ENCODE peak calls at places on chromosomes 2 and 18, in four cellular contexts. One of them, this sample, is unnamed.

GRCh38 chr2:159140070-159140774 is 146.3 kb downstream of the WDSUB1 start:
- DNase-seq in Calu3: no peak
- DNase-seq in natural killer cell: no peak
- DNase-seq in HFF-Myc: peak; percentile 76
- DNase-seq in this sample: no peak

GRCh38 chr2:156908825-156909224 is 348.7 kb upstream of the GALNT5 start:
- DNase-seq in Calu3: no peak
- DNase-seq in natural killer cell: no peak
- DNase-seq in HFF-Myc: no peak
- DNase-seq in this sample: no peak

GRCh38 chr2:52964916-52965530 is 802.6 kb upstream of the CHAC2 start:
- DNase-seq in Calu3: no peak
- DNase-seq in natural killer cell: no peak
- DNase-seq in HFF-Myc: no peak
- DNase-seq in this sample: no peak

GRCh38 chr18:24398515-24398914 is 891 bp upstream of the OSBPL1A start:
- DNase-seq in Calu3: peak; percentile 7
- DNase-seq in natural killer cell: no peak
- DNase-seq in HFF-Myc: no peak
- DNase-seq in this sample: no peak

GRCh38 chr18:40904295-40904694 is 1050.7 kb upstream of the PIK3C3 start:
- DNase-seq in Calu3: no peak
- DNase-seq in natural killer cell: no peak
- DNase-seq in HFF-Myc: no peak
- DNase-seq in this sample: no peak

GRCh38 chr2:143706297-143706696 is 577.1 kb downstream of the ARHGAP15 start:
- DNase-seq in Calu3: no peak
- DNase-seq in natural killer cell: no peak
- DNase-seq in HFF-Myc: no peak
- DNase-seq in this sample: no peak

GRCh38 chr2:239445771-239446524 is 45.1 kb upstream of the HDAC4 start:
- DNase-seq in Calu3: no peak
- DNase-seq in natural killer cell: no peak
- DNase-seq in HFF-Myc: no peak
- DNase-seq in this sample: no peak

GRCh38 chr2:14941151-14941631 is 308.7 kb downstream of the LRATD1 start:
- DNase-seq in Calu3: no peak
- DNase-seq in natural killer cell: no peak
- DNase-seq in HFF-Myc: no peak
- DNase-seq in this sample: no peak

GRCh38 chr2:36266536-36267121 is 88.9 kb upstream of the CRIM1 start:
- DNase-seq in Calu3: no peak
- DNase-seq in natural killer cell: no peak
- DNase-seq in HFF-Myc: no peak
- DNase-seq in this sample: no peak

GRCh38 chr18:74023220-74023619 is 124.4 kb downstream of the FBXO15 start:
- DNase-seq in Calu3: no peak
- DNase-seq in natural killer cell: no peak
- DNase-seq in HFF-Myc: no peak
- DNase-seq in this sample: no peak

GRCh38 chr2:27901219-27901618 is 10.7 kb downstream of the BABAM2 start:
- DNase-seq in Calu3: no peak
- DNase-seq in natural killer cell: no peak
- DNase-seq in HFF-Myc: no peak
- DNase-seq in this sample: no peak

GRCh38 chr2:228786932-228787331 is 484.2 kb downstream of the PID1 start:
- DNase-seq in Calu3: no peak
- DNase-seq in natural killer cell: no peak
- DNase-seq in HFF-Myc: no peak
- DNase-seq in this sample: no peak

GRCh38 chr2:54773838-54774237 is 50.4 kb downstream of the EML6 start:
- DNase-seq in Calu3: no peak
- DNase-seq in natural killer cell: no peak
- DNase-seq in HFF-Myc: no peak
- DNase-seq in this sample: no peak

GRCh38 chr2:3189076-3189591 is 188.5 kb downstream of the EIPR1 start:
- DNase-seq in Calu3: no peak
- DNase-seq in natural killer cell: no peak
- DNase-seq in HFF-Myc: no peak
- DNase-seq in this sample: no peak

GRCh38 chr18:28831908-28832307 is 655.0 kb upstream of the CDH2 start:
- DNase-seq in Calu3: no peak
- DNase-seq in natural killer cell: no peak
- DNase-seq in HFF-Myc: no peak
- DNase-seq in this sample: no peak

GRCh38 chr18:7415081-7415894 is 151.8 kb upstream of the PTPRM start:
- DNase-seq in Calu3: no peak
- DNase-seq in natural killer cell: no peak
- DNase-seq in HFF-Myc: no peak
- DNase-seq in this sample: no peak

GRCh38 chr2:44748-45341 is 1.5 kb downstream of the FAM110C start:
- DNase-seq in Calu3: peak; percentile 64
- DNase-seq in natural killer cell: no peak
- DNase-seq in HFF-Myc: no peak
- DNase-seq in this sample: no peak

GRCh38 chr2:217064234-217065103 is 204.6 kb upstream of the TNP1 start:
- DNase-seq in Calu3: no peak
- DNase-seq in natural killer cell: no peak
- DNase-seq in HFF-Myc: no peak
- DNase-seq in this sample: no peak

GRCh38 chr18:75200071-75200470 is 8.9 kb downstream of the PTGR3 start:
- DNase-seq in Calu3: no peak
- DNase-seq in natural killer cell: no peak
- DNase-seq in HFF-Myc: no peak
- DNase-seq in this sample: no peak

GRCh38 chr18:10453261-10453884 is 1.1 kb upstream of the APCDD1 start:
- DNase-seq in Calu3: no peak
- DNase-seq in natural killer cell: no peak
- DNase-seq in HFF-Myc: no peak
- DNase-seq in this sample: no peak

GRCh38 chr2:57894353-57894752 is 152.3 kb upstream of the VRK2 start:
- DNase-seq in Calu3: no peak
- DNase-seq in natural killer cell: no peak
- DNase-seq in HFF-Myc: no peak
- DNase-seq in this sample: no peak

GRCh38 chr2:45072862-45073237 is 63.6 kb upstream of the SIX2 start:
- DNase-seq in Calu3: no peak
- DNase-seq in natural killer cell: no peak
- DNase-seq in HFF-Myc: no peak
- DNase-seq in this sample: peak; percentile 43

GRCh38 chr2:23243258-23243657 is 141.7 kb upstream of the KLHL29 start:
- DNase-seq in Calu3: no peak
- DNase-seq in natural killer cell: no peak
- DNase-seq in HFF-Myc: no peak
- DNase-seq in this sample: no peak

GRCh38 chr18:12376718-12377555 is at the start of gene AFG3L2:
- DNase-seq in Calu3: peak; percentile 100
- DNase-seq in natural killer cell: peak; percentile 100
- DNase-seq in HFF-Myc: peak; percentile 91
- DNase-seq in this sample: peak; percentile 100

GRCh38 chr2:217902281-217903141 is 100.3 kb downstream of the TNS1 start:
- DNase-seq in Calu3: peak; percentile 11
- DNase-seq in natural killer cell: no peak
- DNase-seq in HFF-Myc: no peak
- DNase-seq in this sample: no peak

GRCh38 chr2:171985076-171985475 is 14.7 kb upstream of the METAP1D start:
- DNase-seq in Calu3: no peak
- DNase-seq in natural killer cell: no peak
- DNase-seq in HFF-Myc: no peak
- DNase-seq in this sample: no peak

GRCh38 chr2:237449193-237449797 is 35.3 kb upstream of the COL6A3 start:
- DNase-seq in Calu3: no peak
- DNase-seq in natural killer cell: no peak
- DNase-seq in HFF-Myc: no peak
- DNase-seq in this sample: no peak

GRCh38 chr2:240988146-240988545 is 10.3 kb upstream of the SNED1 start:
- DNase-seq in Calu3: no peak
- DNase-seq in natural killer cell: no peak
- DNase-seq in HFF-Myc: no peak
- DNase-seq in this sample: no peak

GRCh38 chr2:240990266-240990529 is 8.2 kb upstream of the SNED1 start:
- DNase-seq in Calu3: no peak
- DNase-seq in natural killer cell: no peak
- DNase-seq in HFF-Myc: no peak
- DNase-seq in this sample: no peak

GRCh38 chr2:240988571-240989271 is 9.7 kb upstream of the SNED1 start:
- DNase-seq in Calu3: no peak
- DNase-seq in natural killer cell: no peak
- DNase-seq in HFF-Myc: no peak
- DNase-seq in this sample: no peak

GRCh38 chr2:240990726-240991377 is 7.6 kb upstream of the SNED1 start:
- DNase-seq in Calu3: no peak
- DNase-seq in natural killer cell: no peak
- DNase-seq in HFF-Myc: no peak
- DNase-seq in this sample: peak; percentile 64

DNA sequence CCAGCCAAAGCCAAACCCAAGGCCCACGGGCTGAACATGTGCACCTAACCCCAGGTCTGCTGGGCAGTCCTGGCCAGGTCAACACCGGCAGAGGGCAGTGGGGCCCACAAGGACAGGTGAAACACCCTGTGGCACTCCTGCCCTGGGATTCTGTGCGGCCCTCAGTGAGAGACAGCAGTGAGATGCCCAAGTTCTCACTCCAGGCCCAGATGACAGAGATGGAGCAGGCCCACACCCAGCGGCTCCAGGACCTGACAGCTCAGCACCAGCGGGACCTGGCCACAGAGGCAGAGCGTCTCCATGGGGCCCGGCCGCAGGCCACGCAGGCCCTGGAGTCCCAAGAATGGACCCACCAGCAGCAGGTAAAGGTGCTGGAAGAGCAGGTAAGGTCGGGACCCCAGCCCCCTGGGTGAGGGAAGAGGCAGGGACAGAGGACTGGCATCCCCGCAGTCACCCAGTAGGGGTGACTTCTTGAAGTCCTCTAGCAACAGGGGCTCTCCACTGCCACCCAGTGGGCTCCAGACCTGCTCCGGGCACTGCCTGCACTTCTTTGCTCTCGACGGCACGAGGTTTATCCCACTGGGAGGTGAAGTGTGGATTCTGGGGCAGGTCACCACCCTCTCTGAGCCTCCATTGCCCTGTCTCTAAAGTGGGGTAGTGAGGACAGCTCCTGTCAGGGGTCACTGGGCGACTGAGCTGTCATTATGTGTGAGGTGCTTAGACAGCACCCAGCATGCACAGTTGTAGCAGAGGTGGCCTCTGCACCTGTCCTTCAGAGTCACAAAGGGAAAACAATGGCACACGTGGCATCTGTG is 8.8 kb upstream of the SNED1 start:
- DNase-seq in Calu3: peak; percentile 78
- DNase-seq in natural killer cell: no peak
- DNase-seq in HFF-Myc: no peak
- DNase-seq in this sample: no peak
- TF ChIP-seq CTCF in Calu3: peak; percentile 64
- TF ChIP-seq CTCF in natural killer cell: no peak
- TF ChIP-seq CTCF in HFF-Myc: peak; percentile 51
- TF ChIP-seq CTCF in this sample: peak; percentile 68

GRCh38 chr2:206780671-206781070 is 15.3 kb downstream of the FASTKD2 start:
- DNase-seq in Calu3: no peak
- DNase-seq in natural killer cell: no peak
- DNase-seq in HFF-Myc: no peak
- DNase-seq in this sample: no peak

GRCh38 chr2:206784559-206785353 is 19.4 kb downstream of the FASTKD2 start:
- DNase-seq in Calu3: no peak
- DNase-seq in natural killer cell: no peak
- DNase-seq in HFF-Myc: no peak
- DNase-seq in this sample: no peak

DNA sequence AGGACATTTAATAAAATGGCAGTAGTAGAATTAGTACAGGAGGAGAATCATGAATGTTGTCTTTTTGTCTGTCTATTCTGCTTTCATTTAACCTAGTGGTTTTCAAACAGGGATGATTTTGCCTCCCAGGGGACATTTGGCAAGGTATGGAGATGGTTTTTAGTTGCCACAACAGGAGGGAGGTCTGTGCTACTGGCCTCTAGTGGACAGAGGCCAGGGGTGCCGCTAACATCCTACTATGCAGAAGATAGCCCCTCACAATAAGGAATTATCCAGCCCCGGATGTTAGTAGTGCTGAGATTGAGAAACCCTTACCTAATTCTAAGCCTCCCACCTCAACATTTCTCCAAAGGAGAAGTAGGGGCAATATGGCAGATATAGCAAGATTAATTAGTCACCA is 18.3 kb downstream of the FASTKD2 start:
- DNase-seq in Calu3: peak; percentile 14
- DNase-seq in natural killer cell: no peak
- DNase-seq in HFF-Myc: no peak
- DNase-seq in this sample: no peak
- TF ChIP-seq CTCF in Calu3: peak; percentile 66
- TF ChIP-seq CTCF in natural killer cell: no peak
- TF ChIP-seq CTCF in HFF-Myc: peak; percentile 68
- TF ChIP-seq CTCF in this sample: peak; percentile 73

DNA sequence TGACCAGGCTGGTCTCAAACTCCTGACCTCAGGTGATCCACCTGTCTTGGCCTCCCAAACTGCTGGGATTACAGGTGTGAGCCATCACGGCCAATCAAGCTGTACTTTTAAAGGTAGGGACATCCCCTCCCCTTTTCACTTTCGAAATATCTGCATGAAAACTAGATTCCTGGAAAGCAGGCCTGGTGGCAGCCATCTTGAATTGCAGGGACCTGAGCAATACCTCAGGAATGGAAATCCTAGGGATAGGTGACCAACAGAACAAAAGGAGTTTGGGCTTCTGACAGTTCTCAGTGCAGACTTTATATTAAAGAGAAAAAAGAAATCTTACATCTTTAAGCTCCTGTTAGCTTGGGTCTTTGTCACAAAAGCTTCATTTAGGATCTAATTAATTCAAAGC is 62.6 kb downstream of the KLF7 start:
- DNase-seq in Calu3: no peak
- DNase-seq in natural killer cell: no peak
- DNase-seq in HFF-Myc: no peak
- DNase-seq in this sample: no peak
- TF ChIP-seq CTCF in Calu3: no peak
- TF ChIP-seq CTCF in natural killer cell: no peak
- TF ChIP-seq CTCF in HFF-Myc: no peak
- TF ChIP-seq CTCF in this sample: no peak

GRCh38 chr2:205934443-205934842 is 151.5 kb downstream of the INO80D start:
- DNase-seq in Calu3: peak; percentile 24
- DNase-seq in natural killer cell: no peak
- DNase-seq in HFF-Myc: no peak
- DNase-seq in this sample: no peak
- TF ChIP-seq CTCF in Calu3: peak; percentile 15
- TF ChIP-seq CTCF in natural killer cell: no peak
- TF ChIP-seq CTCF in HFF-Myc: no peak
- TF ChIP-seq CTCF in this sample: peak; percentile 50

DNA sequence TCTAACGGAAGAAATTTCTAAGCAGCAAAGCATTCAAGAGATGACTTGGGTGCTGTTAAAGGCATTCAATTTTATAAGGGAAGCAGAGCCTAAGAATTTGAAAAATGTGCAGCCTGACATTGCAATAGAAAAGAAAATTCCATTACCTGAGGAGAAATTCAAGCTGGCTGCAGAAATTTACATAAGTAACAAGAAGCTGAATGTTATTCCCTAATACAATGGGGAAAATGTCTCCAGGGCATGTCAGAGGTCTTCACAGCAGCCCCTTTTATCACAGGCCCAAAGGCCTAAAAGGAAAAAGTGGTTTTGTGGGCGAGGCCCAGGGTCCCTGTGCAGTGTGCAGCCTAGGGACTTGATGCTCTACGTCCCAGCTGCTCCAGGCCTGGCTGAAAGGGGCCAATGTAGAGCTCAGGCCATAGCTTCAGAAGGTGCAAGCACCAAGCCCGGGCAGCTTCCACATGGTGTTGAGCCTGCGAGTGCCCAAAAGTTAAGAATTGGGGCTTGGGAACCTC is 306.7 kb downstream of the RDH14 start:
- DNase-seq in Calu3: no peak
- DNase-seq in natural killer cell: no peak
- DNase-seq in HFF-Myc: no peak
- DNase-seq in this sample: no peak
- TF ChIP-seq CTCF in Calu3: no peak
- TF ChIP-seq CTCF in natural killer cell: no peak
- TF ChIP-seq CTCF in HFF-Myc: no peak
- TF ChIP-seq CTCF in this sample: no peak

This sample was measured in type B pancreatic cell.